ENCODE peak calls at places on chromosomes 2 and 18, in six cellular contexts. K is sigmoid colon, T is pancreas, O is brain microvascular endothelial cell, V is upper lobe of right lung, H is ovary. R is an unnamed sample. For H3K36me3, the result is how much of the 10 kb centered on the place peaks cover.

GRCh38 chr2:182649316-182649715 is 66.7 kb upstream of the DNAJC10 start:
- DNase-seq in K (no peak), T (no peak), O (peak), V (no peak), H (no peak), R (no peak)

GRCh38 chr2:98020516-98020915 is 24.8 kb upstream of the TMEM131 start:
- DNase-seq in K (no peak), T (no peak), O (no peak), V (no peak), H (no peak), R (no peak)

GRCh38 chr2:67649331-67650071 is 252.4 kb downstream of the ETAA1 start:
- DNase-seq in K (peak), T (peak), O (no peak), V (no peak), H (peak), R (no peak)

GRCh38 chr2:206296128-206296527 is 21.7 kb downstream of the ZDBF2 start:
- DNase-seq in K (no peak), T (no peak), O (peak), V (no peak), H (no peak), R (no peak)

GRCh38 chr2:211901226-211901625 is 637.4 kb downstream of the ERBB4 start:
- DNase-seq in K (no peak), T (no peak), O (no peak), V (no peak), H (no peak), R (no peak)

GRCh38 chr2:164677733-164678132 is 56.5 kb upstream of the GRB14 start:
- DNase-seq in K (no peak), T (no peak), O (no peak), V (no peak), H (no peak), R (no peak)

GRCh38 chr2:239934571-239935171 is 90.5 kb downstream of the NDUFA10 start:
- DNase-seq in K (peak), T (no peak), O (peak), V (peak), H (no peak), R (peak)

GRCh38 chr2:33022395-33022985 is 75.7 kb downstream of the LTBP1 start:
- DNase-seq in K (no peak), T (no peak), O (no peak), V (no peak), H (no peak), R (no peak)

GRCh38 chr2:127770973-127771735 is 39.8 kb downstream of the WDR33 start:
- DNase-seq in K (no peak), T (no peak), O (peak), V (no peak), H (no peak), R (no peak)

GRCh38 chr18:9055185-9055584 is 47.3 kb upstream of the NDUFV2 start:
- DNase-seq in K (no peak), T (no peak), O (no peak), V (no peak), H (no peak), R (no peak)

GRCh38 chr2:38467768-38468463 is 90.8 kb upstream of the ATL2 start:
- DNase-seq in K (no peak), T (no peak), O (no peak), V (no peak), H (no peak), R (no peak)
- H3K27ac ChIP-seq in K (peak), T (no peak), O (no peak), V (no peak), H (peak), R (no peak)

GRCh38 chr18:50558948-50559749 is 738 bp upstream of the MAPK4 start:
- DNase-seq in K (no peak), T (no peak), O (no peak), V (peak), H (no peak), R (no peak)

GRCh38 chr18:50562686-50563085 is 2.8 kb downstream of the MAPK4 start:
- DNase-seq in K (no peak), T (no peak), O (no peak), V (no peak), H (no peak), R (no peak)

GRCh38 chr18:50560681-50561629 is 1.1 kb downstream of the MAPK4 start:
- DNase-seq in K (no peak), T (peak), O (no peak), V (no peak), H (no peak), R (no peak)

GRCh38 chr18:50558157-50558556 is 1.7 kb upstream of the MAPK4 start:
- DNase-seq in K (no peak), T (no peak), O (no peak), V (no peak), H (no peak), R (no peak)

GRCh38 chr18:50559750-50560680 is at the start of gene MAPK4:
- DNase-seq in K (peak), T (peak), O (no peak), V (peak), H (peak), R (no peak)
- H3K4me3 ChIP-seq in K (peak), T (peak), O (peak), V (peak), H (peak), R (no peak)

DNA sequence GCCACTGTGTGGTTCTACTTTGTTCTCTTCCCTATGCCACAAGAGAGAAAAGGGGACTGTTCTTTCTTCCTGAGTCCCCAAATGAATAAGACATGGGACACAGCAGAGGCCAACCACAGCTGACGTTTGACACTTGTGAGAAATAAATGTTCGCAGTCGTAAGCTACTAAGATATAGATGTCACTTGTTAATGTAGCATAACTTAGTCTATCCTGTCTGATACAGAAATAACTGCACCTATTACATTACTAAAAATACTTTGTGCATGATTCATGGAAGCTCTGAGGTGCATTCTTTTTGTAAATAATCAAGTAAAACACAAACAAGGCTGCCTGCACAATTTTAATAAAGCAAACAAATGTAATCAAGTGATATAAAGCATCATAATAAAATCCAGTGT is 148.8 kb downstream of the NBAS start:
- DNase-seq in K (no peak), T (no peak), O (no peak), V (no peak), H (no peak), R (no peak)
- H3K36me3 ChIP-seq in K (under half), T (under half), O (under half), V (half or more), H (under half), R (under half)

DNA sequence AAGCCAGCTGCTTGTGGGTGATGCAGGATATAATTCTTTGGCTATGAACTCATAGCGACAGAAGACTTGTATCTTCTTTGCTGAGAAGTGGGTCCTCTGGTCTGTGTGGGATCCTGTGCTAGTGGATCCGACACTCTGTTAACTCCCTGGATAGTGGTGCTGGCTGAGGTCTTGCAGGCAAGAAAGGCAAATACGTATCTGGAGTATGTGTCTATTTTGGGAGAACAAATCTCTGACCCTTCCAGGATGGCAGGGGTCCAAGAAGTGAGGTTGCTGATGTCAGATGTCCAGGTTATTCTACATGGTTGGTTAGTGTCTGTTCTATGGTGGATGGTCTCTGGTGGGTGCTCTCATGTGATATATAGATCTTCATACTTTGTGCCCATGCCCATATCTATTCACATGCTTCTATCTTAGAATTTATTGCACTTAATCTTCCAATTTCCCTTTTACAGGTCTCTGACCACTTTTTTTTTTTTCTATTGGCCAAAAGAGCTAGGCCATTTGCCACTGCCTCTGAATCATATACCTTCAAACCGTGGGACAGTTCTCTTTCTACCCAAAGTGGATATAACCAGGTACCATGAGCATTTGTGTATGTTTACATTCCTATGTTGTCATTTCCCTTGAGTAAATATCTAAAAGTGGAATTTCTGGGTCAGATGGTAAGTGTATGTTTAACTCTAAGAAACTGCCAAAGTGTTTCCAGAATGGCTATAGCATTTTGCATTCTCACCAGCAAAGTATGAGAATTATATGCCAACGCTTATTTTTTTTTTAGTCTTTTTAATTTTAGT is 45.1 kb upstream of the RBMS1 start:
- DNase-seq in K (no peak), T (no peak), O (no peak), V (no peak), H (no peak), R (no peak)
- H3K27ac ChIP-seq in K (no peak), T (no peak), O (no peak), V (no peak), H (no peak), R (no peak)

GRCh38 chr2:199470672-199471442 is 13.1 kb upstream of the SATB2 start:
- DNase-seq in K (no peak), T (no peak), O (no peak), V (no peak), H (no peak), R (no peak)
- H3K4me3 ChIP-seq in K (no peak), T (peak), O (peak), V (no peak), H (no peak), R (no peak)

GRCh38 chr2:218169757-218170546 is 3.2 kb upstream of the CXCR1 start:
- DNase-seq in K (no peak), T (no peak), O (no peak), V (no peak), H (no peak), R (no peak)
- H3K36me3 ChIP-seq in K (under half), T (under half), O (under half), V (under half), H (under half), R (under half)

GRCh38 chr2:16663121-16663905 is 2.3 kb downstream of the CYRIA start:
- DNase-seq in K (no peak), T (no peak), O (no peak), V (no peak), H (no peak), R (no peak)

GRCh38 chr2:16662440-16662839 is 3.2 kb downstream of the CYRIA start:
- DNase-seq in K (peak), T (no peak), O (peak), V (no peak), H (peak), R (no peak)

GRCh38 chr2:16665746-16666452 is at the start of gene CYRIA:
- DNase-seq in K (peak), T (peak), O (no peak), V (peak), H (peak), R (peak)

GRCh38 chr2:16664809-16665745 is 557 bp downstream of the CYRIA start:
- DNase-seq in K (peak), T (peak), O (no peak), V (no peak), H (no peak), R (no peak)

DNA sequence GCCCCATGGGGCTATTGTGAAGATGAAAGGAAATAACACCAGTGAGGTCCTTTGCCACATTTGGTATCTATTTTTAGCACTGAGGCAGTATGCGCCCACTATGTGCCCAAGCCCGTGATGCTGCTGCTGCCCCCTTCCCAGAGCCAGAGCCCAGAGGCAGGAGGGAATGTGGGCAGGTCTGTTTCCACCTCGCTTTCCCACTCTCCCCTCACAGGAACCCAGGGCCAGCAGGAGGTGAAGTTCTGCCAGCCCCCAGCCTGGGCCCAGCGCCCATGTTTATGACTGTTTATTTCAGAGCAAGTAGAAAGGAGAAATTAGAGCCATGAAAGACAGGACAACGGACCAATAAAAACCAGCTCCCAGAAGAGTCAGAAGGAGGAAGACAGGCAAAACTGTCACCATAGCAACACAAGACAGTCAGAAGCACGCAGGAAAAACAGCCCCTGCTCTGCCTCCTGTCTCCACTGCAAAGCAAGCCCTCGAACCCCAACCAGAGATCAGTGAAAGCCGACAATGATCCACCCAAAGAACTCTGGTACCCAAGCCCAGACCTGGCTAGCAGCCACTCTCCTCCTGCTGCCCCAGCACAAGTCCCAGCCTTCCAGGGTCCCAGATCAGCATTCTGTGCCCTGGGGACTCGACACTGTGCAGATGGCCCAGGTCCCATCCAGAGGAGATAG is 1.4 kb downstream of the CYRIA start:
- DNase-seq in K (peak), T (peak), O (peak), V (no peak), H (peak), R (no peak)
- H3K27ac ChIP-seq in K (peak), T (no peak), O (no peak), V (peak), H (no peak), R (peak)

DNA sequence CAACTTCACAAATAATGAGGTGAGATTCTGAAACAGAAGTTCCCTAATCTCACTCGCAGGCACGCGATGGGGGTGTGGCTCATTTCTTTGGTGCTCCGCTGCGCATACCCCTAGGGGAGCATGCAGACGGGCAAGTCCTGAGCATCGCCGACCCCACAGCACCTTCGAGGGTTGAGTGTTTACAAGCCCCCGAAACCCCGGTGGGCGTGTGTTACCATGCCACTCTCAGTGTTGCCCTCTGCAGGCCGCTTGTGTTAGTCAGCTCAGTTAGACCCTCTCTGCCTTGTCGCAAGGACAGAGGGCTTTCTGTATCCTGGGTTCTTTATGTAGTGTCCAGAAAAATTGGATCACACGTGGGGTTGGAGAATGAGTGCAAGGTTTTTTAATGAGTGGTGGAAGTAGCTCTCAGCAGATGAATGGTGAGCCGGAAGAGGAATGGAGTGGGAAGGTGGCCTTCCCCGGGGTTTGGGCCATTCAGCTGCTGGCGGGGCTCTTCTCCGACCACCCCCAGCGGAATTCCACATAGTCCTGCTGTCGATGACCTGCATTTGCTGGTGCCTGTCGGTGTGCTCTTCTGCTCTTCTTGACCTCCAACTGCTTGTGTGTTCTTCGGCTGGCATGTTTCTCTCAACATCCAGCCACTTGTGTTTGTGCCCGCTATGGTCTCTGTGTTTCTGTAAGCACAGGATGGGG is 191.3 kb downstream of the RPRM start:
- DNase-seq in K (no peak), T (no peak), O (no peak), V (no peak), H (no peak), R (no peak)
- H3K4me3 ChIP-seq in K (no peak), T (no peak), O (no peak), V (no peak), H (no peak), R (no peak)

GRCh38 chr2:23769364-23769763 is 157.6 kb downstream of the ATAD2B start:
- DNase-seq in K (no peak), T (no peak), O (no peak), V (no peak), H (no peak), R (no peak)
- H3K36me3 ChIP-seq in K (under half), T (under half), O (under half), V (under half), H (under half), R (under half)

DNA sequence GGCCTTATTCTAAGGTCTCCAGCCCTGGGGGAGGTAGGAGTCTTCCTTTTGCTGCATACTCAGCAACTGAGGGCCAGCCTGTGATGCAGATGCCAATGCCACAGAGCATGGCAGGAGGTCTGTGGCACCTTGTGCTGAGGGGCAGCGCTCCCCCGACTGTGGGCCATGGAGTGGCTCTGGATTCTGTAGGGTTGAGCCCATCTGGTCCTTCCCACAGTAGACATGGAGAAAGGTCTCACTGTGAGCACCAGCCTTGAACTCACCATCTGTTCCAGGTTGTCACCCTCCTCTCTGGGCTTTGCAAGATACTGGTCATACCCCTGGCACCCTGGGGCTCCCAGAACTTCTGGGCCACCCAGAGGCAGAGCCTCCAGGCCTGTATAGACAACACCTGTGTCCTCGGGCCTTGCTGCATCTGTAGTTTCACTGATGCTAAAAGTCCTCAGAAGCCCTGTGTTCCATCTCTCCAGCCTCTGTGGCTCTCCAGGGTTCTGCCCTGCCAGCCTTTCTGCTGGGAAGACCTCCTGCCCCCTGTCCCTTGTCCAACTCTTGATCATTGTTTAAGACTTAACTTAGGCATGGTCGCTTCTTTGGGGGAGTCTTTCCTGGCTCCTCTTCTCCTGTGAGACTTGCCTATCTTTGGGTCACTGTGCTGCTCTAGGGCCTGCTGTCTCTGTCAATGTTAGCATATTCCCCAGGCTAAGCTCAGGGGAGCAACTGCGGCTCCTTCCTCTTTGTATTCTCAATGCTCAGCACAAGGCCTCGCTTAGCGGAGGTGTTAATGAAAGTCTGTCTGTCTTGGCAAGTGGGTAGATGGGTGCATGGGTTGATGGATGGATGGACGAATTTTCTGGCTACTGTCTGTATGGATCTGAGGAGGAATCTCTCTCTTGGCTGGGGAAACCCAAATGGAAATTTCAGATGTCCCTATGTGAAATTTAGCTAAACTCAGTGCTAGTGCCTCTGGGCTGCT is 160.9 kb downstream of the DYSF start:
- DNase-seq in K (peak), T (no peak), O (no peak), V (peak), H (no peak), R (no peak)
- H3K27ac ChIP-seq in K (peak), T (no peak), O (no peak), V (peak), H (no peak), R (no peak)